ENCODE peak calls at places on chromosome 22, in four cellular contexts. V is A549, G is HepG2, O is K562. Q is an unnamed sample.

GRCh38 chr22:17990167-17990566 is 34.2 kb downstream of the MICAL3 start:
- DNase-seq in V (no peak), G (no peak), O (no peak), Q (no peak)

GRCh38 chr22:36340621-36341020 is 47.1 kb downstream of the MYH9 start:
- DNase-seq in V (no peak), G (peak), O (peak), Q (no peak)

GRCh38 chr22:44091021-44091721 is 67.1 kb downstream of the PARVB start:
- DNase-seq in V (peak), G (peak), O (no peak), Q (peak)

GRCh38 chr22:48418831-48419230 is 1408.8 kb downstream of the BRD1 start:
- DNase-seq in V (no peak), G (no peak), O (no peak), Q (no peak)

GRCh38 chr22:26367402-26368245 is 61.4 kb upstream of the ASPHD2 start:
- DNase-seq in V (peak), G (peak), O (peak), Q (peak)

GRCh38 chr22:21663738-21664137 is 2.1 kb upstream of the PPIL2 start:
- DNase-seq in V (no peak), G (no peak), O (no peak), Q (no peak)

GRCh38 chr22:21961127-21961867 is 8.6 kb upstream of the PPM1F start:
- DNase-seq in V (no peak), G (no peak), O (no peak), Q (no peak)

GRCh38 chr22:49703990-49704344 is 123.7 kb downstream of the BRD1 start:
- DNase-seq in V (no peak), G (no peak), O (no peak), Q (no peak)

GRCh38 chr22:43060213-43060612 is 29.0 kb downstream of the TTLL1 start:
- DNase-seq in V (no peak), G (peak), O (peak), Q (peak)

GRCh38 chr22:43066844-43067385 is 22.3 kb downstream of the TTLL1 start:
- DNase-seq in V (no peak), G (no peak), O (no peak), Q (no peak)

GRCh38 chr22:43066134-43066533 is 23.1 kb downstream of the TTLL1 start:
- DNase-seq in V (no peak), G (no peak), O (no peak), Q (no peak)
- TF ChIP-seq POLR2A in V (no peak), G (no peak), O (no peak), Q (no peak)

GRCh38 chr22:24271406-24271760 is 752 bp downstream of the SPECC1L start:
- DNase-seq in V (no peak), G (no peak), O (no peak), Q (no peak)
- TF ChIP-seq MYC in V (no peak), G (no peak), O (no peak), Q (no peak)

DNA sequence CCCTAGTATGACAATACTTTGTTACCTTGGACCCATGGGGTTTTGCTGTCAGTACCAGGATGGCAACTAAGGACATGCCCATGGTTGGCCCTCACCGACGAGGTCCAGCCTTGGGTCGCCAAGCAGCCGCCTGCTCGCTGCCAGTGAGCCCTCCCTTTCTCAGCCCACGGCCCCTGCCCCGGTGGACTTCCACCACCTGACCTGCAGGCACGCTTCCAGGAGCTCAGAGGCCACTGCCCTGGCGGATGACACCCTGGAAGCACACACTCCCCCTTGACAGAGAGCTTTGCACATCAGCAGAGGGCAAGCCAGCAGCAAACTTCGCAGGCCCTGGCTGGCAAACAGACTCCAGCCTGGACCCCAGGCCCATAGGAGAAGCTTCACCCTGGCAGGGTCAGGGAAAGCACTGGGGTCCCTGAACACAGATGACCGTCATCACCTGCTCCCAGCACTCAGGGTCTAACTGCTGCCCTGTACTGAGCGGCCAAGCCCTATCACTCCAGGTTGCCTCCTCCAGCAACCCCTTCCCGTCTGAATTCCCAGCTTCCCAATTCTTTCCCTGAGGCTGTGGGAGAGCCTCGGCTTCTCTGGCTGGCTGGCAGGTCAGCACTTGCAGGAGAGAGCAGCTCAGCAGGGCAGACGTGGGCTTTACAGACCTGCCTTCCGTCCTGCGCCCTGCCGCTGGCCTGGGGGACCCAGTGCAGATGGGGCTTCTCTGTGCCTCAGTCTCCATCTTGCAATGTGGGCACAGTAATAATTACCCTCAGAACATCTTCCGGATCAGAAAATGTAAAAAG is 2.7 kb upstream of the PPARA start:
- DNase-seq in V (no peak), G (peak), O (no peak), Q (no peak)
- TF ChIP-seq POLR2A in V (no peak), G (peak), O (no peak), Q (no peak)

GRCh38 chr22:30078320-30079311 is 1.6 kb upstream of the HORMAD2 start:
- DNase-seq in V (no peak), G (no peak), O (no peak), Q (peak)
- TF ChIP-seq MYC in V (no peak), G (no peak), O (no peak), Q (no peak)

GRCh38 chr22:38737302-38738060 is 18.3 kb downstream of the SUN2 start:
- DNase-seq in V (no peak), G (no peak), O (no peak), Q (peak)
- TF ChIP-seq POLR2A in V (no peak), G (no peak), O (peak), Q (no peak)

DNA sequence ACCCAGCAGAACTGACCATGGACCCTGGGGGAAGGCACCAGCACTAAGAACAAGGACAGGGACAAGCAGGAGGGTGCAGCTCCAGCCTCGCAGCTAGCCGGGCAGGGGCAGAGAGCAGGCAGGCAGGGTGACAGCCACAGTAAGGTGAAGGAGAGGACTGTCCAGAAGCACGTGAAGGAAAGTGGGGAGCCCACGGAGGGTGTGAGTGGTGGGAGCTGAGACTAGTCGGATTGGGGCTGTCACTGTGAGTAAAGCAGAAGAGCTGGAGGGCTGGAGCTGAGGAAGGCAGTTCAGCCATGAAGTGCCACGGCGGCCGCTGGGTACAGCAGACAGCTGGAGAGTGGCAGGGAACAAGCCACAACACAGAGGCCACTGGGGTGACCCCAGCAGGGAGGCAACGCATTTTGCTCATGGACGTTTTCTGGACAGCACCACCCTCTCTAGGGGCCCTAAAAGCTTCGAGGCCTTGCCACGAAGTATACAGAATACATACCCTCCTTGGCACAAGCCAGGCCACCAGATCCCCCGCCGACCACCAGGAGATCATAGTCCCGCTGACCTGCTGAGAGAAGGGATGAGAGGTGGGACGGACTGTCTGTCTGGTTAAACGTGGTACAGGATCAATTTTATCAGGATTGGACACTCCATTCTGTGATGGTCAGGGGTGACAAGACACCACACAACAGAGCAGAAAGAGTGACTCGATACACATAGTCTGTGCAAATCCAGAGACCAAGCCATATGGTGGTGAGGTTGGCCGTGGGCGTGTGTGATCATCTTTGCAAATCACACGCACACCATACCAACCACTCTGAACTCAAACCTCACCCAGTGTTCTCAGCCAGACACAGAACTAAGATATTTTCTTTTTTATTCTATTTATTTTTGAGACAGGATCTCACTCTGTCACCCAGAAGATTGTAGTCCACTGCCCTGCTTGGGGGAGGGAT is 10.8 kb upstream of the COMT start:
- DNase-seq in V (no peak), G (no peak), O (no peak), Q (no peak)
- TF ChIP-seq MYC in V (no peak), G (no peak), O (no peak), Q (no peak)

GRCh38 chr22:37487559-37487958 is 1.4 kb upstream of the MFNG start:
- DNase-seq in V (no peak), G (no peak), O (no peak), Q (no peak)

GRCh38 chr22:37485714-37486223 is 415 bp downstream of the MFNG start:
- DNase-seq in V (no peak), G (no peak), O (no peak), Q (no peak)

GRCh38 chr22:37487129-37487528 is 945 bp upstream of the MFNG start:
- DNase-seq in V (no peak), G (no peak), O (no peak), Q (no peak)

GRCh38 chr22:37485006-37485713 is 1.0 kb downstream of the MFNG start:
- DNase-seq in V (no peak), G (no peak), O (no peak), Q (no peak)

DNA sequence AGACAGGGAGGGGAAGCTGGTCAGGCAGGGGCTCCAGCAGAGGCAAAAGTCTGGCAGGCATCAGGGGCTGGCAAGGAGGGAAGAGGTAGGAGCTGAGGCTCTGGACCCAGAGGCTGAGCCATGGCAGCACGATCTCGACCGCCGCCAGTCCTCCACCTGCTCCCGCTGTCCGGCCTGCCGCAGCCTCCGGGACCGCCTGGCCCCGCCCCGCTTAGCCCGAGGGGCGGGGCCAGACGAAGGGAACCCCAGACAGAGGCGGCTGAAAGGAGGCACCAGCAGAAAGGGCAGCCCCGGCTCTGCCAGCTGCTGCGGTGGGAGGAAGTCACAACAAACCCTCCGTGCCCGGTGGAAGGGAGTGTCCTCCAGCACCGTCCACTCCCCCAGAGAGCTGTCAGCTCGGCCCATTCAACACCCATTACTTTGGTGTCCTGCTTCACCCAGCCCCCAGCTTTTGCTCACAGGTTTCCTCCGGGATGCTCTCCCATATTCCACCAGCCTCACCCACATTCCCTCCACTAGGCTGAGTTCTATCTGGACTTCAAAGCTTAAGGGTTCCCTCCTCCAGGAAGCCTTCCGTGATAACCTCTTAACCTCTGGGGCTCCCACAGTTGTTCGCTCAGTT is at the start of gene MFNG:
- DNase-seq in V (peak), G (peak), O (peak), Q (peak)
- TF ChIP-seq POLR2A in V (no peak), G (peak), O (no peak), Q (no peak)

GRCh38 chr22:41237036-41237706 is 3.6 kb downstream of the CHADL start:
- DNase-seq in V (no peak), G (no peak), O (no peak), Q (no peak)
- TF ChIP-seq MYC in V (no peak), G (no peak), O (no peak), Q (no peak)